ENCODE peak calls at places on chromosomes 12 and 14, in nine cellular contexts. One of them, this sample, is unnamed.
A peak's percentile ranks its signal among the peaks of the same experiment; 100 is the strongest.

GRCh38 chr12:131716282-131716681 is 5.4 kb downstream of the SFSWAP start:
- DNase-seq in H1: no peak
- DNase-seq in HepG2: no peak
- DNase-seq in K562: peak; percentile 29
- DNase-seq in stomach: no peak
- DNase-seq in SK-N-SH: no peak
- DNase-seq in suprapubic skin: no peak
- DNase-seq in sigmoid colon: no peak
- DNase-seq in upper lobe of left lung: no peak
- DNase-seq in this sample: no peak

GRCh38 chr12:86683568-86683991 is 427.4 kb upstream of the MGAT4C start:
- DNase-seq in SK-N-SH: no peak
- DNase-seq in K562: no peak
- DNase-seq in stomach: no peak
- DNase-seq in HepG2: no peak
- DNase-seq in H1: no peak
- DNase-seq in suprapubic skin: no peak
- DNase-seq in upper lobe of left lung: no peak
- DNase-seq in sigmoid colon: no peak
- DNase-seq in this sample: no peak

GRCh38 chr12:40226652-40227051 is 1.9 kb downstream of the LRRK2 start:
- DNase-seq in suprapubic skin: peak; percentile 67
- DNase-seq in SK-N-SH: no peak
- DNase-seq in sigmoid colon: peak; percentile 81
- DNase-seq in upper lobe of left lung: no peak
- DNase-seq in K562: no peak
- DNase-seq in stomach: no peak
- DNase-seq in HepG2: no peak
- DNase-seq in H1: no peak
- DNase-seq in this sample: peak; percentile 25

GRCh38 chr14:59277659-59278058 is 89.2 kb downstream of the DAAM1 start:
- DNase-seq in stomach: no peak
- DNase-seq in SK-N-SH: no peak
- DNase-seq in sigmoid colon: no peak
- DNase-seq in suprapubic skin: no peak
- DNase-seq in H1: no peak
- DNase-seq in K562: peak; percentile 24
- DNase-seq in upper lobe of left lung: no peak
- DNase-seq in HepG2: no peak
- DNase-seq in this sample: no peak

GRCh38 chr14:33254876-33255275 is 316.2 kb downstream of the NPAS3 start:
- DNase-seq in suprapubic skin: no peak
- DNase-seq in K562: no peak
- DNase-seq in stomach: no peak
- DNase-seq in SK-N-SH: no peak
- DNase-seq in H1: no peak
- DNase-seq in sigmoid colon: no peak
- DNase-seq in HepG2: no peak
- DNase-seq in upper lobe of left lung: no peak
- DNase-seq in this sample: no peak

GRCh38 chr12:1439687-1440086 is 154.7 kb downstream of the FBXL14 start:
- DNase-seq in K562: peak; percentile 10
- DNase-seq in upper lobe of left lung: no peak
- DNase-seq in HepG2: no peak
- DNase-seq in stomach: no peak
- DNase-seq in H1: no peak
- DNase-seq in sigmoid colon: no peak
- DNase-seq in SK-N-SH: no peak
- DNase-seq in suprapubic skin: no peak
- DNase-seq in this sample: no peak

GRCh38 chr14:61586539-61587396 is 108.5 kb upstream of the HIF1A start:
- DNase-seq in sigmoid colon: no peak
- DNase-seq in upper lobe of left lung: no peak
- DNase-seq in H1: peak; percentile 13
- DNase-seq in K562: no peak
- DNase-seq in SK-N-SH: no peak
- DNase-seq in HepG2: no peak
- DNase-seq in suprapubic skin: no peak
- DNase-seq in stomach: no peak
- DNase-seq in this sample: no peak

GRCh38 chr14:32938719-32939253 is at the start of gene NPAS3:
- DNase-seq in sigmoid colon: no peak
- DNase-seq in HepG2: no peak
- DNase-seq in SK-N-SH: peak; percentile 71
- DNase-seq in suprapubic skin: no peak
- DNase-seq in upper lobe of left lung: peak; percentile 86
- DNase-seq in stomach: no peak
- DNase-seq in K562: no peak
- DNase-seq in H1: no peak
- DNase-seq in this sample: no peak

GRCh38 chr14:76050797-76051392 is 65.3 kb downstream of the IFT43 start:
- DNase-seq in H1: peak; percentile 79
- DNase-seq in K562: peak; percentile 45
- DNase-seq in HepG2: peak; percentile 47
- DNase-seq in stomach: peak; percentile 33
- DNase-seq in SK-N-SH: peak; percentile 63
- DNase-seq in upper lobe of left lung: no peak
- DNase-seq in sigmoid colon: no peak
- DNase-seq in suprapubic skin: no peak
- DNase-seq in this sample: peak; percentile 40

GRCh38 chr12:64538146-64538545 is 72.1 kb upstream of the RASSF3 start:
- DNase-seq in stomach: no peak
- DNase-seq in SK-N-SH: no peak
- DNase-seq in upper lobe of left lung: no peak
- DNase-seq in HepG2: no peak
- DNase-seq in H1: no peak
- DNase-seq in suprapubic skin: no peak
- DNase-seq in K562: no peak
- DNase-seq in sigmoid colon: no peak
- DNase-seq in this sample: no peak

GRCh38 chr12:8890313-8891084 is 23.8 kb upstream of the PHC1 start:
- DNase-seq in stomach: peak; percentile 51
- DNase-seq in upper lobe of left lung: no peak
- DNase-seq in suprapubic skin: no peak
- DNase-seq in HepG2: peak; percentile 32
- DNase-seq in SK-N-SH: peak; percentile 76
- DNase-seq in sigmoid colon: no peak
- DNase-seq in K562: peak; percentile 60
- DNase-seq in H1: peak; percentile 80
- DNase-seq in this sample: peak; percentile 49

GRCh38 chr14:104309657-104310369 is 171.4 kb downstream of the KIF26A start:
- DNase-seq in HepG2: no peak
- DNase-seq in SK-N-SH: no peak
- DNase-seq in suprapubic skin: no peak
- DNase-seq in upper lobe of left lung: peak; percentile 20
- DNase-seq in K562: no peak
- DNase-seq in stomach: no peak
- DNase-seq in H1: no peak
- DNase-seq in sigmoid colon: peak; percentile 40
- DNase-seq in this sample: no peak

GRCh38 chr12:108325549-108325948 is 13.6 kb downstream of the CMKLR1 start:
- DNase-seq in suprapubic skin: no peak
- DNase-seq in upper lobe of left lung: no peak
- DNase-seq in sigmoid colon: no peak
- DNase-seq in HepG2: no peak
- DNase-seq in stomach: no peak
- DNase-seq in SK-N-SH: no peak
- DNase-seq in K562: no peak
- DNase-seq in H1: no peak
- DNase-seq in this sample: no peak

GRCh38 chr12:108327621-108328371 is 11.3 kb downstream of the CMKLR1 start:
- DNase-seq in H1: no peak
- DNase-seq in HepG2: no peak
- DNase-seq in suprapubic skin: no peak
- DNase-seq in SK-N-SH: no peak
- DNase-seq in sigmoid colon: no peak
- DNase-seq in K562: no peak
- DNase-seq in stomach: no peak
- DNase-seq in upper lobe of left lung: no peak
- DNase-seq in this sample: no peak

GRCh38 chr12:108326254-108326750 is 12.8 kb downstream of the CMKLR1 start:
- DNase-seq in H1: no peak
- DNase-seq in stomach: no peak
- DNase-seq in upper lobe of left lung: no peak
- DNase-seq in HepG2: no peak
- DNase-seq in SK-N-SH: no peak
- DNase-seq in sigmoid colon: no peak
- DNase-seq in K562: no peak
- DNase-seq in suprapubic skin: no peak
- DNase-seq in this sample: no peak

GRCh38 chr12:108324678-108325358 is 14.3 kb downstream of the CMKLR1 start:
- DNase-seq in SK-N-SH: no peak
- DNase-seq in suprapubic skin: no peak
- DNase-seq in sigmoid colon: no peak
- DNase-seq in stomach: no peak
- DNase-seq in HepG2: no peak
- DNase-seq in upper lobe of left lung: no peak
- DNase-seq in H1: no peak
- DNase-seq in K562: no peak
- DNase-seq in this sample: no peak

DNA sequence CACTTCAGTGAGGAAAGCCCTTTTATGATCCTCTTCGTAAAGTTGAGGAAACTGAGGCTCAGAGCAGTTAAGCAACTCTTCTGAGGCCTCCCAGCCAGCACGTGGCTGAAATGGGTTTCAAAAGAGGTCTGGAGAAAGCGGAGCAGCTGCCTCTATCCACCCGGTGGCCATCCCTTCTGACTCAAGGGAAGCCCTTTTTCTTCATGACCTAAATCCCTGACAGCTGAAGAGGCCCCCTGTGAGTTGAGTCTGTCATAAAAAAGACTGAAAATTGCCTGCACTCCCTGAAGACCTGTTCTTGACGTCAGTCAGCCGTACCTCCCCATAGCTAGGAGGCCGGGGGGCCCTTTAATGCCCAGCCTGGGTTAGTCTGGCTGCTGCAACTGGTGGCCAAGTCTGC is 10.7 kb downstream of the CMKLR1 start:
- DNase-seq in sigmoid colon: no peak
- DNase-seq in suprapubic skin: no peak
- DNase-seq in upper lobe of left lung: no peak
- DNase-seq in K562: no peak
- DNase-seq in HepG2: no peak
- DNase-seq in stomach: no peak
- DNase-seq in H1: no peak
- DNase-seq in SK-N-SH: no peak
- DNase-seq in this sample: no peak
- TF ChIP-seq EP300 in sigmoid colon: no peak
- TF ChIP-seq EP300 in suprapubic skin: no peak
- TF ChIP-seq EP300 in upper lobe of left lung: no peak
- TF ChIP-seq EP300 in K562: no peak
- TF ChIP-seq EP300 in HepG2: no peak
- TF ChIP-seq EP300 in stomach: no peak
- TF ChIP-seq EP300 in H1: no peak
- TF ChIP-seq EP300 in SK-N-SH: no peak
- TF ChIP-seq EP300 in this sample: no peak

DNA sequence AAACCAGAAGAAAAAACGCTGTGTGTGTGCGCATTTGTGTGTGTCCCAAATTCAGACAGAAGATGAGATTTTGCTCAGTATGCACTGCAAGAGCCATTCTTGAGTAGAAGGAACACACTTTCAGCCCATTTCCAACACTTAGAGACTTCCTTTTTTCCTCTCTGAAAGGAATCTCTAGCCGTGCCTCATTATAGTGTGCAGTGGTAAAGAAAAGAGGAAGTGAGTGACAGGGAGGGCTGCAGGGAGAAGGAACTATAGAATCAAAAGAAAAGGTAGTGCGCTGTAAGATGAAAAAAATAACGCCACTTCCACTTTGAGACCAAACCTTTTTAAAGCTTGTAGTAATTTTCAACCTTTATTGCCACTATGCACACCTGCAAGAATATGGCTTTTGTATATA is 1400.9 kb upstream of the FLRT2 start:
- DNase-seq in H1: no peak
- DNase-seq in K562: no peak
- DNase-seq in sigmoid colon: no peak
- DNase-seq in HepG2: no peak
- DNase-seq in stomach: no peak
- DNase-seq in suprapubic skin: no peak
- DNase-seq in SK-N-SH: no peak
- DNase-seq in upper lobe of left lung: no peak
- DNase-seq in this sample: no peak
- H3K4me3 ChIP-seq in H1: no peak overlapping the region
- H3K4me3 ChIP-seq in K562: no peak overlapping the region
- H3K4me3 ChIP-seq in sigmoid colon: no peak overlapping the region
- H3K4me3 ChIP-seq in HepG2: no peak overlapping the region
- H3K4me3 ChIP-seq in stomach: no peak overlapping the region
- H3K4me3 ChIP-seq in suprapubic skin: no peak overlapping the region
- H3K4me3 ChIP-seq in SK-N-SH: no peak overlapping the region
- H3K4me3 ChIP-seq in upper lobe of left lung: no peak overlapping the region
- H3K4me3 ChIP-seq in this sample: no peak overlapping the region

GRCh38 chr12:79561401-79562132 is 129.2 kb downstream of the PAWR start:
- DNase-seq in suprapubic skin: no peak
- DNase-seq in upper lobe of left lung: peak; percentile 80
- DNase-seq in K562: no peak
- DNase-seq in SK-N-SH: no peak
- DNase-seq in sigmoid colon: no peak
- DNase-seq in HepG2: no peak
- DNase-seq in stomach: no peak
- DNase-seq in H1: no peak
- DNase-seq in this sample: no peak

GRCh38 chr12:79566452-79566851 is 124.3 kb downstream of the PAWR start:
- DNase-seq in HepG2: peak; percentile 78
- DNase-seq in sigmoid colon: no peak
- DNase-seq in SK-N-SH: no peak
- DNase-seq in stomach: no peak
- DNase-seq in upper lobe of left lung: no peak
- DNase-seq in suprapubic skin: no peak
- DNase-seq in K562: no peak
- DNase-seq in H1: no peak
- DNase-seq in this sample: no peak

GRCh38 chr12:79559591-79559990 is 131.2 kb downstream of the PAWR start:
- DNase-seq in HepG2: no peak
- DNase-seq in stomach: no peak
- DNase-seq in H1: no peak
- DNase-seq in suprapubic skin: no peak
- DNase-seq in SK-N-SH: no peak
- DNase-seq in K562: no peak
- DNase-seq in sigmoid colon: no peak
- DNase-seq in upper lobe of left lung: no peak
- DNase-seq in this sample: no peak

GRCh38 chr12:79560165-79560889 is 130.4 kb downstream of the PAWR start:
- DNase-seq in HepG2: peak; percentile 93
- DNase-seq in H1: no peak
- DNase-seq in SK-N-SH: no peak
- DNase-seq in K562: no peak
- DNase-seq in sigmoid colon: no peak
- DNase-seq in upper lobe of left lung: no peak
- DNase-seq in stomach: no peak
- DNase-seq in suprapubic skin: no peak
- DNase-seq in this sample: no peak

GRCh38 chr12:79563021-79563739 is 127.6 kb downstream of the PAWR start:
- DNase-seq in sigmoid colon: no peak
- DNase-seq in stomach: no peak
- DNase-seq in SK-N-SH: no peak
- DNase-seq in HepG2: no peak
- DNase-seq in suprapubic skin: no peak
- DNase-seq in K562: no peak
- DNase-seq in upper lobe of left lung: no peak
- DNase-seq in H1: no peak
- DNase-seq in this sample: no peak
- TF ChIP-seq POLR2AphosphoS5 in sigmoid colon: no peak
- TF ChIP-seq POLR2AphosphoS5 in stomach: no peak
- TF ChIP-seq POLR2AphosphoS5 in SK-N-SH: no peak
- TF ChIP-seq POLR2AphosphoS5 in HepG2: no peak
- TF ChIP-seq POLR2AphosphoS5 in suprapubic skin: no peak
- TF ChIP-seq POLR2AphosphoS5 in K562: no peak
- TF ChIP-seq POLR2AphosphoS5 in upper lobe of left lung: no peak
- TF ChIP-seq POLR2AphosphoS5 in H1: no peak
- TF ChIP-seq POLR2AphosphoS5 in this sample: peak; percentile 11

GRCh38 chr12:33795536-33795935 is 226.8 kb upstream of the ALG10 start:
- DNase-seq in upper lobe of left lung: no peak
- DNase-seq in H1: no peak
- DNase-seq in HepG2: no peak
- DNase-seq in stomach: no peak
- DNase-seq in sigmoid colon: no peak
- DNase-seq in K562: no peak
- DNase-seq in SK-N-SH: no peak
- DNase-seq in suprapubic skin: no peak
- DNase-seq in this sample: no peak
- TF ChIP-seq EP300 in upper lobe of left lung: no peak
- TF ChIP-seq EP300 in H1: no peak
- TF ChIP-seq EP300 in HepG2: no peak
- TF ChIP-seq EP300 in stomach: no peak
- TF ChIP-seq EP300 in sigmoid colon: no peak
- TF ChIP-seq EP300 in K562: no peak
- TF ChIP-seq EP300 in SK-N-SH: no peak
- TF ChIP-seq EP300 in suprapubic skin: no peak
- TF ChIP-seq EP300 in this sample: no peak

This sample was measured in transverse colon.